ENCODE peak calls at places on chromosomes 16 and 17, in seven cellular contexts. V is DND-41; S is endothelial cell; Q is ascending aorta; J is SK-N-SH; N is activated CD8-positive, alpha-beta T cell treated with anti-CD3 and anti-CD28 coated beads for 36 hours; W is Panc1. B is an unnamed sample.

GRCh38 chr16:87860553-87861299 is 8.6 kb downstream of the SLC7A5 start:
- DNase-seq in Q (no peak), W (no peak), S (no peak), J (peak), N (no peak), V (no peak), B (peak)

GRCh38 chr17:1624650-1625049 is 4.0 kb downstream of the SLC43A2 start:
- DNase-seq in J (no peak), S (no peak), W (no peak), Q (no peak), V (no peak), N (no peak), B (no peak)

GRCh38 chr16:85304337-85304736 is 192.1 kb upstream of the CIBAR2 start:
- DNase-seq in Q (no peak), V (peak), S (no peak), N (no peak), J (no peak), W (no peak), B (no peak)

GRCh38 chr17:5780476-5780875 is 196.2 kb upstream of the NLRP1 start:
- DNase-seq in V (no peak), N (no peak), W (no peak), J (no peak), S (no peak), Q (no peak), B (no peak)

GRCh38 chr17:77510133-77510796 is 369.5 kb downstream of the SEC14L1 start:
- DNase-seq in Q (no peak), N (no peak), V (no peak), J (no peak), S (no peak), W (no peak), B (no peak)

GRCh38 chr17:76123127-76123499 is 17.9 kb downstream of the FOXJ1 start:
- DNase-seq in N (no peak), V (no peak), J (no peak), Q (no peak), W (no peak), S (no peak), B (no peak)

GRCh38 chr17:56596741-56597494 is 3.4 kb downstream of the NOG start:
- DNase-seq in N (peak), S (peak), J (peak), V (no peak), W (no peak), Q (no peak), B (peak)

GRCh38 chr17:50344712-50345380 is 1.1 kb upstream of the XYLT2 start:
- DNase-seq in Q (no peak), N (peak), S (no peak), V (no peak), W (no peak), J (peak), B (no peak)

GRCh38 chr17:14580494-14580893 is 279.6 kb downstream of the HS3ST3B1 start:
- DNase-seq in J (no peak), N (no peak), S (no peak), W (no peak), V (no peak), Q (no peak), B (no peak)

GRCh38 chr17:35968520-35969054 is 12.7 kb downstream of the CCL16 start:
- DNase-seq in V (no peak), S (no peak), W (no peak), Q (no peak), N (no peak), J (no peak), B (no peak)

GRCh38 chr16:1057252-1057932 is 15.2 kb upstream of the SSTR5 start:
- DNase-seq in N (peak), V (no peak), W (no peak), S (peak), Q (no peak), J (peak), B (peak)

GRCh38 chr16:82641336-82641984 is 14.7 kb downstream of the CDH13 start:
- DNase-seq in W (no peak), N (no peak), J (no peak), V (no peak), Q (no peak), S (no peak), B (no peak)

GRCh38 chr17:5500247-5500803 is 14.0 kb downstream of the MIS12 start:
- DNase-seq in Q (no peak), V (no peak), W (no peak), N (peak), J (no peak), S (peak), B (no peak)

GRCh38 chr17:78197147-78197830 is 10.1 kb downstream of the AFMID start:
- DNase-seq in J (no peak), W (no peak), S (no peak), Q (no peak), V (no peak), N (no peak), B (no peak)

GRCh38 chr17:3558603-3559269 is 1.1 kb upstream of the TRPV3 start:
- DNase-seq in N (peak), Q (no peak), S (no peak), V (no peak), J (no peak), W (no peak), B (peak)

GRCh38 chr17:79810138-79811027 is 13.5 kb upstream of the CBX8 start:
- DNase-seq in Q (no peak), J (peak), S (peak), V (peak), N (peak), W (no peak), B (peak)

GRCh38 chr17:9406046-9406631 is 169.5 kb downstream of the STX8 start:
- DNase-seq in N (no peak), W (no peak), V (no peak), S (no peak), Q (no peak), J (no peak), B (no peak)

GRCh38 chr16:79769320-79770243 is 169.0 kb upstream of the MAF start:
- DNase-seq in N (no peak), Q (no peak), J (no peak), S (no peak), W (no peak), V (no peak), B (no peak)

GRCh38 chr17:27230996-27231395 is 62.9 kb upstream of the WSB1 start:
- DNase-seq in Q (no peak), S (no peak), V (no peak), J (no peak), N (no peak), W (no peak), B (no peak)

GRCh38 chr16:54284931-54285413 is 1.6 kb downstream of the IRX3 start:
- DNase-seq in N (no peak), V (peak), S (peak), J (peak), W (no peak), Q (no peak), B (peak)

GRCh38 chr16:48188449-48189102 is 32.8 kb upstream of the ABCC12 start:
- DNase-seq in Q (no peak), N (no peak), V (no peak), J (no peak), W (no peak), S (no peak), B (no peak)

GRCh38 chr16:59410451-59410850 is 676.3 kb upstream of the GOT2 start:
- DNase-seq in N (no peak), W (no peak), J (no peak), V (no peak), Q (no peak), S (no peak), B (no peak)

GRCh38 chr16:59412275-59412841 is 678.2 kb upstream of the GOT2 start:
- DNase-seq in N (no peak), V (no peak), J (no peak), S (no peak), W (peak), Q (no peak), B (no peak)
- TF ChIP-seq CTCF in N (no peak), V (peak), J (no peak), S (no peak), W (peak), Q (no peak), B (no peak)

DNA sequence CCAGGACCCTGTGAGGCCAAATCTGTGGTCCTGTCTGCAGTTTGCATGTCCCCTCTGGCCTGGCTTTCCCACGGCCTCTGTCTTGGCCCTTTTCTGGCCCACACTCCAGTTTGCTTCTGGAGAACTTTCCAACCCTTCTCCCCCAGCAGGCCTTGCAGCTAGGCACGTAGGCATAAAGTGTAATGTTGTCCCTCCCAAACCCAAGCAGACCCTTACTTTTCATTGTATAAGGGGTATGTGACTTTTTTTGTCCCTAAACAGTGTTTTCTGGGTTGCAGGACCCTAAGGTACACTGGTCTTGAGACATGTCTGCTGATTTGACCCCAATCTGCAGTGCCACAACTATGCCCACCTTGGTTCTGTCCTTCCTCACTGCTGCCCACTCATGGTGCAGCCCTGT is 15.6 kb upstream of the SMPD3 start:
- DNase-seq in Q (no peak), J (no peak), W (no peak), V (no peak), S (no peak), N (no peak), B (no peak)
- TF ChIP-seq CTCF in Q (no peak), J (no peak), W (no peak), V (no peak), S (no peak), N (no peak), B (no peak)

GRCh38 chr17:40517286-40517662 is 15.9 kb upstream of the TNS4 start:
- DNase-seq in V (peak), W (no peak), N (no peak), S (no peak), Q (no peak), J (no peak), B (no peak)
- TF ChIP-seq CTCF in V (no peak), W (no peak), N (no peak), S (no peak), Q (no peak), J (no peak), B (no peak)

DNA sequence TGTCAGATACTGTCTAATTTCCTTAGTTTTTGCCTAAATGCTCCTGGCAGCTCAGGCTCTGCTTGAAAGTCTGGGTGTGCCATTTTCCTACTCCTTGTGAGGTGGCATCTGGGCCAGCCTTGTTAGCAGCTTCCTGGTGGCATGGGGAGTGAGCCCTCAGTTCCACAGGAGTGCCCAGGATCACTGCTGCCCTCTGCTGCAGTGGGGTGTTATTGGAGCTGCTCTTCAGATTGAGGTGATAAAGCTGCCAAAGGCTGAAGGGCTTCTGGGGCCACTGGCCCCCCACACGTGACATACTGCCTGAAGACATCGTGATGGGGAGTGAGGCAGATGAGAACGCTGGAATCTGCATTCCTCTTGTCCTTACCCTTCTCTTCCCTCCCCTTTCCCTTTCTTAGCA is 27.4 kb downstream of the CEP95 start:
- DNase-seq in S (peak), V (no peak), Q (no peak), N (no peak), W (no peak), J (no peak), B (no peak)
- TF ChIP-seq CTCF in S (no peak), V (peak), Q (no peak), N (peak), W (peak), J (peak), B (no peak)